ENCODE peak calls at places on chromosomes 16 and 17, in seven cellular contexts. One of them, this sample, is unnamed. For H3K4me1, the result is how much of the 10 kb centered on the place peaks cover.

GRCh38 chr17:2087597-2088211 is 32.8 kb downstream of the HIC1 start:
- DNase-seq in fibroblast of lung: no peak
- DNase-seq in transverse colon: peak
- DNase-seq in endodermal cell: no peak
- DNase-seq in A549: no peak
- DNase-seq in breast epithelium: no peak
- DNase-seq in body of pancreas: no peak
- DNase-seq in this sample: no peak

GRCh38 chr17:44432254-44433157 is 43.1 kb upstream of the ITGA2B start:
- DNase-seq in endodermal cell: no peak
- DNase-seq in body of pancreas: no peak
- DNase-seq in transverse colon: no peak
- DNase-seq in breast epithelium: no peak
- DNase-seq in A549: no peak
- DNase-seq in fibroblast of lung: no peak
- DNase-seq in this sample: no peak

GRCh38 chr17:6489016-6489550 is 44.8 kb downstream of the PIMREG start:
- DNase-seq in endodermal cell: no peak
- DNase-seq in transverse colon: no peak
- DNase-seq in fibroblast of lung: no peak
- DNase-seq in body of pancreas: no peak
- DNase-seq in A549: no peak
- DNase-seq in breast epithelium: no peak
- DNase-seq in this sample: no peak

GRCh38 chr16:12899529-12900168 is 1.7 kb upstream of the SHISA9 start:
- DNase-seq in body of pancreas: no peak
- DNase-seq in fibroblast of lung: no peak
- DNase-seq in breast epithelium: no peak
- DNase-seq in A549: no peak
- DNase-seq in endodermal cell: peak
- DNase-seq in transverse colon: no peak
- DNase-seq in this sample: no peak

GRCh38 chr16:10114411-10114810 is 67.8 kb downstream of the GRIN2A start:
- DNase-seq in body of pancreas: no peak
- DNase-seq in A549: no peak
- DNase-seq in breast epithelium: peak
- DNase-seq in transverse colon: no peak
- DNase-seq in fibroblast of lung: no peak
- DNase-seq in endodermal cell: no peak
- DNase-seq in this sample: no peak

GRCh38 chr17:44914698-44915271 is 515 bp downstream of the GFAP start:
- DNase-seq in breast epithelium: no peak
- DNase-seq in transverse colon: no peak
- DNase-seq in fibroblast of lung: no peak
- DNase-seq in A549: no peak
- DNase-seq in endodermal cell: peak
- DNase-seq in body of pancreas: no peak
- DNase-seq in this sample: no peak

GRCh38 chr17:33225994-33226393 is 67.1 kb downstream of the ASIC2 start:
- DNase-seq in body of pancreas: no peak
- DNase-seq in A549: no peak
- DNase-seq in breast epithelium: no peak
- DNase-seq in fibroblast of lung: no peak
- DNase-seq in endodermal cell: no peak
- DNase-seq in transverse colon: no peak
- DNase-seq in this sample: no peak

GRCh38 chr17:66716236-66717026 is 118.5 kb upstream of the CACNG5 start:
- DNase-seq in A549: no peak
- DNase-seq in fibroblast of lung: peak
- DNase-seq in endodermal cell: peak
- DNase-seq in breast epithelium: no peak
- DNase-seq in body of pancreas: no peak
- DNase-seq in transverse colon: no peak
- DNase-seq in this sample: no peak

GRCh38 chr17:17170346-17170976 is 35.7 kb downstream of the PLD6 start:
- DNase-seq in breast epithelium: peak
- DNase-seq in transverse colon: no peak
- DNase-seq in body of pancreas: no peak
- DNase-seq in A549: no peak
- DNase-seq in fibroblast of lung: no peak
- DNase-seq in endodermal cell: no peak
- DNase-seq in this sample: no peak

GRCh38 chr17:47702391-47702995 is 8.5 kb downstream of the TBKBP1 start:
- DNase-seq in fibroblast of lung: no peak
- DNase-seq in breast epithelium: no peak
- DNase-seq in body of pancreas: no peak
- DNase-seq in A549: no peak
- DNase-seq in transverse colon: no peak
- DNase-seq in endodermal cell: no peak
- DNase-seq in this sample: no peak

GRCh38 chr17:77126519-77126918 is 14.2 kb upstream of the SEC14L1 start:
- DNase-seq in transverse colon: peak
- DNase-seq in body of pancreas: peak
- DNase-seq in fibroblast of lung: no peak
- DNase-seq in A549: no peak
- DNase-seq in endodermal cell: no peak
- DNase-seq in breast epithelium: peak
- DNase-seq in this sample: no peak

GRCh38 chr17:44115585-44116415 is 7.6 kb downstream of the HDAC5 start:
- DNase-seq in breast epithelium: no peak
- DNase-seq in fibroblast of lung: peak
- DNase-seq in A549: peak
- DNase-seq in body of pancreas: peak
- DNase-seq in transverse colon: no peak
- DNase-seq in endodermal cell: peak
- DNase-seq in this sample: peak

GRCh38 chr16:27374231-27374793 is 27.7 kb upstream of the IL21R start:
- DNase-seq in A549: no peak
- DNase-seq in fibroblast of lung: no peak
- DNase-seq in transverse colon: no peak
- DNase-seq in endodermal cell: peak
- DNase-seq in body of pancreas: no peak
- DNase-seq in breast epithelium: no peak
- DNase-seq in this sample: no peak

GRCh38 chr17:71631483-71631882 is 489.3 kb upstream of the SOX9 start:
- DNase-seq in transverse colon: no peak
- DNase-seq in fibroblast of lung: no peak
- DNase-seq in breast epithelium: no peak
- DNase-seq in endodermal cell: no peak
- DNase-seq in body of pancreas: no peak
- DNase-seq in A549: no peak
- DNase-seq in this sample: no peak

DNA sequence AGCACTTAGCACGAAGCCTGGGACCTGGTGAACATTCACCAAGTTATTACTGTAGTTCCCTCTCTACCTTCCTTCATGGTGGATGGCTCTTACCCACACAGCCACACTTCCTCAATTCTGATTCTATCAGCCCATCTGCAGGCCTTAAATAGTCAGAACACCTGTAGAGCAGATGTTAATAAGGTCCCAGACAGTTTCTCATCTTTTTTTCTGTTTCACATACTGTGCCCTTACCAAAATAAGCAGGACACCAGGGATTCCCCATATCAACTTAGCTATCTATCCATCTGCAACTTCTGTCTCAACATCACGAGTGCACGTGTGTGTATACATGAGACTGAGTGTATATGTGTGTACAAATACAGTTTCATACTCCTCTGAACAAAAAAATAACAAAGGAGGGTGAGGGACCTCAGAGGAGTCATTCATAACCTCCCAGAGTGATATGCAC is 2.8 kb downstream of the RECQL5 start:
- DNase-seq in breast epithelium: no peak
- DNase-seq in fibroblast of lung: no peak
- DNase-seq in body of pancreas: no peak
- DNase-seq in endodermal cell: no peak
- DNase-seq in A549: no peak
- DNase-seq in transverse colon: no peak
- DNase-seq in this sample: no peak
- H3K4me3 ChIP-seq in breast epithelium: no peak
- H3K4me3 ChIP-seq in fibroblast of lung: no peak
- H3K4me3 ChIP-seq in body of pancreas: no peak
- H3K4me3 ChIP-seq in endodermal cell: no peak
- H3K4me3 ChIP-seq in A549: no peak
- H3K4me3 ChIP-seq in transverse colon: no peak
- H3K4me3 ChIP-seq in this sample: no peak

GRCh38 chr17:384622-385194 is 32.1 kb upstream of the RPH3AL start:
- DNase-seq in breast epithelium: no peak
- DNase-seq in fibroblast of lung: no peak
- DNase-seq in body of pancreas: no peak
- DNase-seq in A549: no peak
- DNase-seq in transverse colon: no peak
- DNase-seq in endodermal cell: no peak
- DNase-seq in this sample: no peak

GRCh38 chr17:379531-380200 is 27.1 kb upstream of the RPH3AL start:
- DNase-seq in endodermal cell: no peak
- DNase-seq in transverse colon: no peak
- DNase-seq in A549: no peak
- DNase-seq in fibroblast of lung: peak
- DNase-seq in breast epithelium: no peak
- DNase-seq in body of pancreas: peak
- DNase-seq in this sample: peak

GRCh38 chr17:383771-384621 is 31.4 kb upstream of the RPH3AL start:
- DNase-seq in body of pancreas: no peak
- DNase-seq in endodermal cell: no peak
- DNase-seq in transverse colon: no peak
- DNase-seq in A549: no peak
- DNase-seq in breast epithelium: no peak
- DNase-seq in fibroblast of lung: no peak
- DNase-seq in this sample: no peak

GRCh38 chr17:382644-383533 is 30.3 kb upstream of the RPH3AL start:
- DNase-seq in fibroblast of lung: peak
- DNase-seq in endodermal cell: peak
- DNase-seq in A549: peak
- DNase-seq in transverse colon: no peak
- DNase-seq in body of pancreas: peak
- DNase-seq in breast epithelium: no peak
- DNase-seq in this sample: peak

GRCh38 chr17:381941-382643 is 29.5 kb upstream of the RPH3AL start:
- DNase-seq in body of pancreas: no peak
- DNase-seq in A549: no peak
- DNase-seq in endodermal cell: no peak
- DNase-seq in breast epithelium: no peak
- DNase-seq in transverse colon: no peak
- DNase-seq in fibroblast of lung: no peak
- DNase-seq in this sample: no peak
- H3K4me1 ChIP-seq in body of pancreas: under half
- H3K4me1 ChIP-seq in A549: half or more
- H3K4me1 ChIP-seq in endodermal cell: under half
- H3K4me1 ChIP-seq in breast epithelium: under half
- H3K4me1 ChIP-seq in transverse colon: under half
- H3K4me1 ChIP-seq in fibroblast of lung: under half
- H3K4me1 ChIP-seq in this sample: under half

GRCh38 chr17:42441717-42442565 is 16.7 kb upstream of the ATP6V0A1 start:
- DNase-seq in A549: no peak
- DNase-seq in breast epithelium: no peak
- DNase-seq in fibroblast of lung: no peak
- DNase-seq in transverse colon: peak
- DNase-seq in body of pancreas: no peak
- DNase-seq in endodermal cell: peak
- DNase-seq in this sample: peak

GRCh38 chr17:42436401-42436800 is 13.3 kb upstream of the CAVIN1 start:
- DNase-seq in transverse colon: peak
- DNase-seq in body of pancreas: no peak
- DNase-seq in fibroblast of lung: peak
- DNase-seq in endodermal cell: peak
- DNase-seq in A549: no peak
- DNase-seq in breast epithelium: no peak
- DNase-seq in this sample: no peak

DNA sequence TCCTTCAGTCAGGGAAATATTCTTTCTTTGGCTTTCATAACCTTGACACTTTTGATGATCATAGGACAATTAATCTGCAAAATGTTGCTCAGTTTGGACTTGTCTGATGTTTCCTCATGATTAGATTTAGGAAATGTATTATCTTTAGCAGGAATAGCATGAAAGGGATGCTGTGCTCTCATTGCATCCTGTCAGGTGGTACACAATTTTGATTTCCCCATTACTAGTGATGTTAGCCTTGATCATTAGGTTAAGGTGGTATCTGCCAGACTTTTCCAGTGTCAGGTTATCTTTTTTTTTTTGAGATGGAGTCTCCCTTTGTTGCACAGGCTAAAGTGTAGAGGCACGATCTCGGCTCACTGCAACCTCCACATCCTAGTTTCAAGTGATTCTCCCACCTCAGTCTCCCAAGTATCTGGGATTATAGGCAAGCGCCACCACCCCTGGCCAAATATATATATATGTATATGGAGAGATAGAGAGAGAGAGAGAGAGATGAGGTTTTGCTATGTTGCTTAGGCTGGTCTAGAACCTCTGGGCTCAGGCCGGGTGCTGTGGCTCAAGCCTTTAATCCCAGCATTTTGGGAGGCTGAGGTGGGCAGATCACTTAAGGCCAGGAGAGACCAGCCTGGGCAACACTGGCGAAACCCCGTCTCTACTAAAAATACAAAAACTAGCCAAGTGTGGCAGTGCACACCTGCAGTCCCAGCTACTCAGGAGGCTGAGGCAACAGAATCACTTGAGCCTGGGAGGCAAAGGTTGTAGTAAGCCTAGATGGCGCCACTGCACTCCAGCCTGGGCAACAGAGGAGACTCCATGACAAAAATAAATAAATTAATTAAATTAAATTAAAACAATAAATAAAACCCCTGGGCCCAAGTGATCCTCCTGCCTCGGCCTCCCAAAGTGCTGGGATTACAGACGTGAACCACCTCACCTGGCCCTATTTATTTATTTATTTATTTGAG is 15.8 kb upstream of the CAVIN1 start:
- DNase-seq in body of pancreas: peak
- DNase-seq in fibroblast of lung: no peak
- DNase-seq in A549: no peak
- DNase-seq in endodermal cell: peak
- DNase-seq in breast epithelium: no peak
- DNase-seq in transverse colon: peak
- DNase-seq in this sample: peak
- TF ChIP-seq CTCF in body of pancreas: peak
- TF ChIP-seq CTCF in fibroblast of lung: peak
- TF ChIP-seq CTCF in A549: peak
- TF ChIP-seq CTCF in endodermal cell: peak
- TF ChIP-seq CTCF in breast epithelium: no peak
- TF ChIP-seq CTCF in transverse colon: peak
- TF ChIP-seq CTCF in this sample: peak

GRCh38 chr17:61817452-61817851 is 45.9 kb downstream of the BRIP1 start:
- DNase-seq in transverse colon: no peak
- DNase-seq in A549: no peak
- DNase-seq in fibroblast of lung: no peak
- DNase-seq in endodermal cell: no peak
- DNase-seq in breast epithelium: no peak
- DNase-seq in body of pancreas: no peak
- DNase-seq in this sample: no peak

GRCh38 chr17:61816538-61816937 is 46.8 kb downstream of the BRIP1 start:
- DNase-seq in A549: no peak
- DNase-seq in body of pancreas: no peak
- DNase-seq in fibroblast of lung: peak
- DNase-seq in breast epithelium: no peak
- DNase-seq in transverse colon: no peak
- DNase-seq in endodermal cell: no peak
- DNase-seq in this sample: no peak

GRCh38 chr17:61821655-61822054 is 41.7 kb downstream of the BRIP1 start:
- DNase-seq in transverse colon: no peak
- DNase-seq in body of pancreas: no peak
- DNase-seq in fibroblast of lung: no peak
- DNase-seq in endodermal cell: no peak
- DNase-seq in A549: no peak
- DNase-seq in breast epithelium: no peak
- DNase-seq in this sample: no peak

GRCh38 chr17:61815863-61816523 is 47.3 kb downstream of the BRIP1 start:
- DNase-seq in transverse colon: no peak
- DNase-seq in endodermal cell: peak
- DNase-seq in fibroblast of lung: no peak
- DNase-seq in breast epithelium: no peak
- DNase-seq in A549: no peak
- DNase-seq in body of pancreas: no peak
- DNase-seq in this sample: no peak

GRCh38 chr17:61818225-61818624 is 45.1 kb downstream of the BRIP1 start:
- DNase-seq in breast epithelium: no peak
- DNase-seq in fibroblast of lung: no peak
- DNase-seq in body of pancreas: no peak
- DNase-seq in A549: no peak
- DNase-seq in transverse colon: no peak
- DNase-seq in endodermal cell: no peak
- DNase-seq in this sample: no peak
- H3K4me3 ChIP-seq in breast epithelium: no peak
- H3K4me3 ChIP-seq in fibroblast of lung: no peak
- H3K4me3 ChIP-seq in body of pancreas: no peak
- H3K4me3 ChIP-seq in A549: no peak
- H3K4me3 ChIP-seq in transverse colon: no peak
- H3K4me3 ChIP-seq in endodermal cell: no peak
- H3K4me3 ChIP-seq in this sample: no peak

This sample was measured in Caco-2.